ENCODE peak calls at places on chromosomes 1 and 21, in six cellular contexts. M is cardiac muscle cell, A is NAMALWA, V is endothelial cell of umbilical vein, J is mesenchymal stem cell, O is MM.1S. U is an unnamed sample.

GRCh38 chr1:225364439-225364838 is 63.4 kb downstream of the LBR start:
- DNase-seq in M (no peak), A (no peak), V (no peak), J (no peak), O (no peak), U (no peak)

GRCh38 chr1:2229921-2230700 is 2.0 kb downstream of the SKI start:
- DNase-seq in M (peak; percentile 59), A (no peak), V (peak; percentile 52), J (peak; percentile 53), O (no peak), U (no peak)

GRCh38 chr21:14213164-14213563 is 2.4 kb upstream of the LIPI start:
- DNase-seq in M (no peak), A (no peak), V (no peak), J (no peak), O (no peak), U (no peak)

GRCh38 chr1:207748737-207749528 is 2.9 kb upstream of the CD46 start:
- DNase-seq in M (no peak), A (peak; percentile 77), V (no peak), J (no peak), O (peak; percentile 87), U (no peak)

GRCh38 chr1:198529414-198529813 is 11.1 kb downstream of the ATP6V1G3 start:
- DNase-seq in M (peak; percentile 78), A (no peak), V (peak; percentile 74), J (peak; percentile 25), O (no peak), U (no peak)

GRCh38 chr1:65836686-65837085 is 44.0 kb downstream of the PDE4B start:
- DNase-seq in M (no peak), A (no peak), V (no peak), J (no peak), O (no peak), U (no peak)

GRCh38 chr1:185936641-185937040 is 202.4 kb downstream of the HMCN1 start:
- DNase-seq in M (no peak), A (no peak), V (no peak), J (no peak), O (no peak), U (no peak)

GRCh38 chr1:94020764-94021579 is 100.0 kb downstream of the ABCA4 start:
- DNase-seq in M (peak; percentile 98), A (no peak), V (peak; percentile 83), J (peak; percentile 94), O (no peak), U (no peak)

GRCh38 chr21:26377111-26377694 is 195.9 kb downstream of the CYYR1 start:
- DNase-seq in M (no peak), A (no peak), V (no peak), J (no peak), O (peak; percentile 29), U (no peak)

GRCh38 chr1:152035406-152036315 is 1.1 kb downstream of the S100A11 start:
- DNase-seq in M (peak; percentile 50), A (no peak), V (peak; percentile 63), J (peak; percentile 53), O (peak; percentile 48), U (no peak)

GRCh38 chr21:37763298-37763697 is 153.0 kb downstream of the KCNJ6 start:
- DNase-seq in M (no peak), A (no peak), V (no peak), J (no peak), O (no peak), U (no peak)

U was measured in right atrium auricular region.